ENCODE peak calls at places on chromosome 1, in nine cellular contexts. One of them, this sample, is unnamed.

GRCh38 chr1:219188331-219188803 is 14.7 kb downstream of the LYPLAL1 start:
- DNase-seq in GM04504: no peak
- DNase-seq in WTC11: no peak
- DNase-seq in activated T-cell treated with anti-CD3 and anti-CD28 coated beads, Interleukin-2, amount 50 U/mL, for 72 hours: no peak
- DNase-seq in activated CD8-positive, alpha-beta memory T cell treated with anti-CD3 and anti-CD28 coated beads for 4 hours: no peak
- DNase-seq in fibroblast of mammary gland: peak
- DNase-seq in ovary: no peak
- DNase-seq in stimulated activated CD8-positive, alpha-beta memory T cell treated with anti-CD3 and anti-CD28 coated beads, Interleukin-15, amount 100 ng/mL, for 4 hours: no peak
- DNase-seq in NCI-H82: no peak
- DNase-seq in this sample: no peak

GRCh38 chr1:54703471-54703870 is 12.2 kb upstream of the TTC4 start:
- DNase-seq in GM04504: no peak
- DNase-seq in WTC11: no peak
- DNase-seq in activated T-cell treated with anti-CD3 and anti-CD28 coated beads, Interleukin-2, amount 50 U/mL, for 72 hours: no peak
- DNase-seq in activated CD8-positive, alpha-beta memory T cell treated with anti-CD3 and anti-CD28 coated beads for 4 hours: no peak
- DNase-seq in fibroblast of mammary gland: no peak
- DNase-seq in ovary: no peak
- DNase-seq in stimulated activated CD8-positive, alpha-beta memory T cell treated with anti-CD3 and anti-CD28 coated beads, Interleukin-15, amount 100 ng/mL, for 4 hours: no peak
- DNase-seq in NCI-H82: no peak
- DNase-seq in this sample: no peak

GRCh38 chr1:59738152-59738551 is 76.6 kb upstream of the HOOK1 start:
- DNase-seq in GM04504: no peak
- DNase-seq in WTC11: no peak
- DNase-seq in activated T-cell treated with anti-CD3 and anti-CD28 coated beads, Interleukin-2, amount 50 U/mL, for 72 hours: no peak
- DNase-seq in activated CD8-positive, alpha-beta memory T cell treated with anti-CD3 and anti-CD28 coated beads for 4 hours: no peak
- DNase-seq in fibroblast of mammary gland: peak
- DNase-seq in ovary: no peak
- DNase-seq in stimulated activated CD8-positive, alpha-beta memory T cell treated with anti-CD3 and anti-CD28 coated beads, Interleukin-15, amount 100 ng/mL, for 4 hours: no peak
- DNase-seq in NCI-H82: no peak
- DNase-seq in this sample: peak

GRCh38 chr1:99970713-99971255 is 988 bp downstream of the SLC35A3 start:
- DNase-seq in GM04504: no peak
- DNase-seq in WTC11: no peak
- DNase-seq in activated T-cell treated with anti-CD3 and anti-CD28 coated beads, Interleukin-2, amount 50 U/mL, for 72 hours: no peak
- DNase-seq in activated CD8-positive, alpha-beta memory T cell treated with anti-CD3 and anti-CD28 coated beads for 4 hours: no peak
- DNase-seq in fibroblast of mammary gland: no peak
- DNase-seq in ovary: no peak
- DNase-seq in stimulated activated CD8-positive, alpha-beta memory T cell treated with anti-CD3 and anti-CD28 coated beads, Interleukin-15, amount 100 ng/mL, for 4 hours: no peak
- DNase-seq in NCI-H82: no peak
- DNase-seq in this sample: no peak

GRCh38 chr1:206435450-206435849 is 34.8 kb upstream of the IKBKE start:
- DNase-seq in GM04504: no peak
- DNase-seq in WTC11: no peak
- DNase-seq in activated T-cell treated with anti-CD3 and anti-CD28 coated beads, Interleukin-2, amount 50 U/mL, for 72 hours: no peak
- DNase-seq in activated CD8-positive, alpha-beta memory T cell treated with anti-CD3 and anti-CD28 coated beads for 4 hours: no peak
- DNase-seq in fibroblast of mammary gland: peak
- DNase-seq in ovary: no peak
- DNase-seq in stimulated activated CD8-positive, alpha-beta memory T cell treated with anti-CD3 and anti-CD28 coated beads, Interleukin-15, amount 100 ng/mL, for 4 hours: no peak
- DNase-seq in NCI-H82: no peak
- DNase-seq in this sample: peak

GRCh38 chr1:22613951-22614350 is 22.5 kb upstream of the C1QA start:
- DNase-seq in GM04504: no peak
- DNase-seq in WTC11: no peak
- DNase-seq in activated T-cell treated with anti-CD3 and anti-CD28 coated beads, Interleukin-2, amount 50 U/mL, for 72 hours: no peak
- DNase-seq in activated CD8-positive, alpha-beta memory T cell treated with anti-CD3 and anti-CD28 coated beads for 4 hours: no peak
- DNase-seq in fibroblast of mammary gland: no peak
- DNase-seq in ovary: no peak
- DNase-seq in stimulated activated CD8-positive, alpha-beta memory T cell treated with anti-CD3 and anti-CD28 coated beads, Interleukin-15, amount 100 ng/mL, for 4 hours: no peak
- DNase-seq in NCI-H82: peak
- DNase-seq in this sample: no peak

GRCh38 chr1:151282883-151283725 is 1.0 kb downstream of the ZNF687 start:
- DNase-seq in GM04504: no peak
- DNase-seq in WTC11: peak
- DNase-seq in activated T-cell treated with anti-CD3 and anti-CD28 coated beads, Interleukin-2, amount 50 U/mL, for 72 hours: peak
- DNase-seq in activated CD8-positive, alpha-beta memory T cell treated with anti-CD3 and anti-CD28 coated beads for 4 hours: no peak
- DNase-seq in fibroblast of mammary gland: no peak
- DNase-seq in ovary: peak
- DNase-seq in stimulated activated CD8-positive, alpha-beta memory T cell treated with anti-CD3 and anti-CD28 coated beads, Interleukin-15, amount 100 ng/mL, for 4 hours: no peak
- DNase-seq in NCI-H82: peak
- DNase-seq in this sample: peak

GRCh38 chr1:54996359-54996868 is 2.3 kb upstream of the BSND start:
- DNase-seq in GM04504: no peak
- DNase-seq in WTC11: peak
- DNase-seq in activated T-cell treated with anti-CD3 and anti-CD28 coated beads, Interleukin-2, amount 50 U/mL, for 72 hours: peak
- DNase-seq in activated CD8-positive, alpha-beta memory T cell treated with anti-CD3 and anti-CD28 coated beads for 4 hours: peak
- DNase-seq in fibroblast of mammary gland: peak
- DNase-seq in ovary: peak
- DNase-seq in stimulated activated CD8-positive, alpha-beta memory T cell treated with anti-CD3 and anti-CD28 coated beads, Interleukin-15, amount 100 ng/mL, for 4 hours: peak
- DNase-seq in NCI-H82: peak
- DNase-seq in this sample: peak

GRCh38 chr1:232826318-232826717 is 21.1 kb downstream of the MAP10 start:
- DNase-seq in GM04504: no peak
- DNase-seq in WTC11: no peak
- DNase-seq in activated T-cell treated with anti-CD3 and anti-CD28 coated beads, Interleukin-2, amount 50 U/mL, for 72 hours: no peak
- DNase-seq in activated CD8-positive, alpha-beta memory T cell treated with anti-CD3 and anti-CD28 coated beads for 4 hours: no peak
- DNase-seq in fibroblast of mammary gland: no peak
- DNase-seq in ovary: no peak
- DNase-seq in stimulated activated CD8-positive, alpha-beta memory T cell treated with anti-CD3 and anti-CD28 coated beads, Interleukin-15, amount 100 ng/mL, for 4 hours: no peak
- DNase-seq in NCI-H82: no peak
- DNase-seq in this sample: no peak

GRCh38 chr1:46991083-46991923 is 32.2 kb upstream of the CYP4X1 start:
- DNase-seq in GM04504: no peak
- DNase-seq in WTC11: no peak
- DNase-seq in activated T-cell treated with anti-CD3 and anti-CD28 coated beads, Interleukin-2, amount 50 U/mL, for 72 hours: no peak
- DNase-seq in activated CD8-positive, alpha-beta memory T cell treated with anti-CD3 and anti-CD28 coated beads for 4 hours: no peak
- DNase-seq in fibroblast of mammary gland: peak
- DNase-seq in ovary: no peak
- DNase-seq in stimulated activated CD8-positive, alpha-beta memory T cell treated with anti-CD3 and anti-CD28 coated beads, Interleukin-15, amount 100 ng/mL, for 4 hours: no peak
- DNase-seq in NCI-H82: peak
- DNase-seq in this sample: no peak

GRCh38 chr1:6099297-6099696 is 53.6 kb downstream of the KCNAB2 start:
- DNase-seq in GM04504: no peak
- DNase-seq in WTC11: peak
- DNase-seq in activated T-cell treated with anti-CD3 and anti-CD28 coated beads, Interleukin-2, amount 50 U/mL, for 72 hours: no peak
- DNase-seq in activated CD8-positive, alpha-beta memory T cell treated with anti-CD3 and anti-CD28 coated beads for 4 hours: no peak
- DNase-seq in fibroblast of mammary gland: no peak
- DNase-seq in ovary: no peak
- DNase-seq in stimulated activated CD8-positive, alpha-beta memory T cell treated with anti-CD3 and anti-CD28 coated beads, Interleukin-15, amount 100 ng/mL, for 4 hours: no peak
- DNase-seq in NCI-H82: no peak
- DNase-seq in this sample: no peak

GRCh38 chr1:27968692-27969091 is 8.9 kb downstream of the XKR8 start:
- DNase-seq in GM04504: peak
- DNase-seq in WTC11: no peak
- DNase-seq in activated T-cell treated with anti-CD3 and anti-CD28 coated beads, Interleukin-2, amount 50 U/mL, for 72 hours: peak
- DNase-seq in activated CD8-positive, alpha-beta memory T cell treated with anti-CD3 and anti-CD28 coated beads for 4 hours: no peak
- DNase-seq in fibroblast of mammary gland: peak
- DNase-seq in ovary: no peak
- DNase-seq in stimulated activated CD8-positive, alpha-beta memory T cell treated with anti-CD3 and anti-CD28 coated beads, Interleukin-15, amount 100 ng/mL, for 4 hours: no peak
- DNase-seq in NCI-H82: no peak
- DNase-seq in this sample: peak

GRCh38 chr1:198024782-198025181 is 107.6 kb downstream of the LHX9 start:
- DNase-seq in GM04504: no peak
- DNase-seq in WTC11: no peak
- DNase-seq in activated T-cell treated with anti-CD3 and anti-CD28 coated beads, Interleukin-2, amount 50 U/mL, for 72 hours: no peak
- DNase-seq in activated CD8-positive, alpha-beta memory T cell treated with anti-CD3 and anti-CD28 coated beads for 4 hours: no peak
- DNase-seq in fibroblast of mammary gland: peak
- DNase-seq in ovary: no peak
- DNase-seq in stimulated activated CD8-positive, alpha-beta memory T cell treated with anti-CD3 and anti-CD28 coated beads, Interleukin-15, amount 100 ng/mL, for 4 hours: no peak
- DNase-seq in NCI-H82: peak
- DNase-seq in this sample: no peak

GRCh38 chr1:219506337-219506944 is 106.5 kb downstream of the ZC3H11B start:
- DNase-seq in GM04504: no peak
- DNase-seq in WTC11: no peak
- DNase-seq in activated T-cell treated with anti-CD3 and anti-CD28 coated beads, Interleukin-2, amount 50 U/mL, for 72 hours: no peak
- DNase-seq in activated CD8-positive, alpha-beta memory T cell treated with anti-CD3 and anti-CD28 coated beads for 4 hours: no peak
- DNase-seq in fibroblast of mammary gland: no peak
- DNase-seq in ovary: no peak
- DNase-seq in stimulated activated CD8-positive, alpha-beta memory T cell treated with anti-CD3 and anti-CD28 coated beads, Interleukin-15, amount 100 ng/mL, for 4 hours: no peak
- DNase-seq in NCI-H82: peak
- DNase-seq in this sample: no peak

GRCh38 chr1:104878203-104878911 is 1128.7 kb downstream of the AMY1C start:
- DNase-seq in GM04504: no peak
- DNase-seq in WTC11: peak
- DNase-seq in activated T-cell treated with anti-CD3 and anti-CD28 coated beads, Interleukin-2, amount 50 U/mL, for 72 hours: no peak
- DNase-seq in activated CD8-positive, alpha-beta memory T cell treated with anti-CD3 and anti-CD28 coated beads for 4 hours: no peak
- DNase-seq in fibroblast of mammary gland: no peak
- DNase-seq in ovary: no peak
- DNase-seq in stimulated activated CD8-positive, alpha-beta memory T cell treated with anti-CD3 and anti-CD28 coated beads, Interleukin-15, amount 100 ng/mL, for 4 hours: no peak
- DNase-seq in NCI-H82: peak
- DNase-seq in this sample: no peak

GRCh38 chr1:19468397-19468956 is 16.9 kb downstream of the CAPZB start:
- DNase-seq in GM04504: no peak
- DNase-seq in WTC11: no peak
- DNase-seq in activated T-cell treated with anti-CD3 and anti-CD28 coated beads, Interleukin-2, amount 50 U/mL, for 72 hours: peak
- DNase-seq in activated CD8-positive, alpha-beta memory T cell treated with anti-CD3 and anti-CD28 coated beads for 4 hours: no peak
- DNase-seq in fibroblast of mammary gland: no peak
- DNase-seq in ovary: no peak
- DNase-seq in stimulated activated CD8-positive, alpha-beta memory T cell treated with anti-CD3 and anti-CD28 coated beads, Interleukin-15, amount 100 ng/mL, for 4 hours: no peak
- DNase-seq in NCI-H82: peak
- DNase-seq in this sample: no peak

GRCh38 chr1:9133870-9134269 is 5.0 kb upstream of the GPR157 start:
- DNase-seq in GM04504: no peak
- DNase-seq in WTC11: no peak
- DNase-seq in activated T-cell treated with anti-CD3 and anti-CD28 coated beads, Interleukin-2, amount 50 U/mL, for 72 hours: no peak
- DNase-seq in activated CD8-positive, alpha-beta memory T cell treated with anti-CD3 and anti-CD28 coated beads for 4 hours: no peak
- DNase-seq in fibroblast of mammary gland: no peak
- DNase-seq in ovary: no peak
- DNase-seq in stimulated activated CD8-positive, alpha-beta memory T cell treated with anti-CD3 and anti-CD28 coated beads, Interleukin-15, amount 100 ng/mL, for 4 hours: no peak
- DNase-seq in NCI-H82: no peak
- DNase-seq in this sample: no peak

GRCh38 chr1:41496080-41497055 is 11.9 kb upstream of the EDN2 start:
- DNase-seq in GM04504: peak
- DNase-seq in WTC11: peak
- DNase-seq in activated T-cell treated with anti-CD3 and anti-CD28 coated beads, Interleukin-2, amount 50 U/mL, for 72 hours: peak
- DNase-seq in activated CD8-positive, alpha-beta memory T cell treated with anti-CD3 and anti-CD28 coated beads for 4 hours: no peak
- DNase-seq in fibroblast of mammary gland: peak
- DNase-seq in ovary: peak
- DNase-seq in stimulated activated CD8-positive, alpha-beta memory T cell treated with anti-CD3 and anti-CD28 coated beads, Interleukin-15, amount 100 ng/mL, for 4 hours: no peak
- DNase-seq in NCI-H82: no peak
- DNase-seq in this sample: peak

GRCh38 chr1:172351347-172351746 is 69.1 kb upstream of the C1orf105 start:
- DNase-seq in GM04504: no peak
- DNase-seq in WTC11: no peak
- DNase-seq in activated T-cell treated with anti-CD3 and anti-CD28 coated beads, Interleukin-2, amount 50 U/mL, for 72 hours: no peak
- DNase-seq in activated CD8-positive, alpha-beta memory T cell treated with anti-CD3 and anti-CD28 coated beads for 4 hours: no peak
- DNase-seq in fibroblast of mammary gland: peak
- DNase-seq in ovary: no peak
- DNase-seq in stimulated activated CD8-positive, alpha-beta memory T cell treated with anti-CD3 and anti-CD28 coated beads, Interleukin-15, amount 100 ng/mL, for 4 hours: no peak
- DNase-seq in NCI-H82: no peak
- DNase-seq in this sample: no peak

GRCh38 chr1:181424786-181425403 is 58.4 kb upstream of the CACNA1E start:
- DNase-seq in GM04504: peak
- DNase-seq in WTC11: peak
- DNase-seq in activated T-cell treated with anti-CD3 and anti-CD28 coated beads, Interleukin-2, amount 50 U/mL, for 72 hours: peak
- DNase-seq in activated CD8-positive, alpha-beta memory T cell treated with anti-CD3 and anti-CD28 coated beads for 4 hours: peak
- DNase-seq in fibroblast of mammary gland: peak
- DNase-seq in ovary: peak
- DNase-seq in stimulated activated CD8-positive, alpha-beta memory T cell treated with anti-CD3 and anti-CD28 coated beads, Interleukin-15, amount 100 ng/mL, for 4 hours: peak
- DNase-seq in NCI-H82: peak
- DNase-seq in this sample: peak

GRCh38 chr1:25140073-25140797 is 92.1 kb downstream of the SYF2 start:
- DNase-seq in GM04504: no peak
- DNase-seq in WTC11: no peak
- DNase-seq in activated T-cell treated with anti-CD3 and anti-CD28 coated beads, Interleukin-2, amount 50 U/mL, for 72 hours: peak
- DNase-seq in activated CD8-positive, alpha-beta memory T cell treated with anti-CD3 and anti-CD28 coated beads for 4 hours: no peak
- DNase-seq in fibroblast of mammary gland: no peak
- DNase-seq in ovary: no peak
- DNase-seq in stimulated activated CD8-positive, alpha-beta memory T cell treated with anti-CD3 and anti-CD28 coated beads, Interleukin-15, amount 100 ng/mL, for 4 hours: no peak
- DNase-seq in NCI-H82: no peak
- DNase-seq in this sample: no peak

GRCh38 chr1:59674605-59675004 is 140.1 kb upstream of the HOOK1 start:
- DNase-seq in GM04504: no peak
- DNase-seq in WTC11: no peak
- DNase-seq in activated T-cell treated with anti-CD3 and anti-CD28 coated beads, Interleukin-2, amount 50 U/mL, for 72 hours: no peak
- DNase-seq in activated CD8-positive, alpha-beta memory T cell treated with anti-CD3 and anti-CD28 coated beads for 4 hours: no peak
- DNase-seq in fibroblast of mammary gland: peak
- DNase-seq in ovary: peak
- DNase-seq in stimulated activated CD8-positive, alpha-beta memory T cell treated with anti-CD3 and anti-CD28 coated beads, Interleukin-15, amount 100 ng/mL, for 4 hours: no peak
- DNase-seq in NCI-H82: no peak
- DNase-seq in this sample: no peak

GRCh38 chr1:58618303-58618702 is 41.3 kb upstream of the TACSTD2 start:
- DNase-seq in GM04504: peak
- DNase-seq in WTC11: no peak
- DNase-seq in activated T-cell treated with anti-CD3 and anti-CD28 coated beads, Interleukin-2, amount 50 U/mL, for 72 hours: no peak
- DNase-seq in activated CD8-positive, alpha-beta memory T cell treated with anti-CD3 and anti-CD28 coated beads for 4 hours: no peak
- DNase-seq in fibroblast of mammary gland: peak
- DNase-seq in ovary: no peak
- DNase-seq in stimulated activated CD8-positive, alpha-beta memory T cell treated with anti-CD3 and anti-CD28 coated beads, Interleukin-15, amount 100 ng/mL, for 4 hours: no peak
- DNase-seq in NCI-H82: no peak
- DNase-seq in this sample: peak

GRCh38 chr1:95040032-95040525 is 32.7 kb downstream of the ALG14 start:
- DNase-seq in GM04504: no peak
- DNase-seq in WTC11: no peak
- DNase-seq in activated T-cell treated with anti-CD3 and anti-CD28 coated beads, Interleukin-2, amount 50 U/mL, for 72 hours: no peak
- DNase-seq in activated CD8-positive, alpha-beta memory T cell treated with anti-CD3 and anti-CD28 coated beads for 4 hours: no peak
- DNase-seq in fibroblast of mammary gland: no peak
- DNase-seq in ovary: no peak
- DNase-seq in stimulated activated CD8-positive, alpha-beta memory T cell treated with anti-CD3 and anti-CD28 coated beads, Interleukin-15, amount 100 ng/mL, for 4 hours: no peak
- DNase-seq in NCI-H82: no peak
- DNase-seq in this sample: no peak

GRCh38 chr1:157357111-157357510 is 195.2 kb downstream of the FCRL5 start:
- DNase-seq in GM04504: no peak
- DNase-seq in WTC11: no peak
- DNase-seq in activated T-cell treated with anti-CD3 and anti-CD28 coated beads, Interleukin-2, amount 50 U/mL, for 72 hours: no peak
- DNase-seq in activated CD8-positive, alpha-beta memory T cell treated with anti-CD3 and anti-CD28 coated beads for 4 hours: no peak
- DNase-seq in fibroblast of mammary gland: no peak
- DNase-seq in ovary: no peak
- DNase-seq in stimulated activated CD8-positive, alpha-beta memory T cell treated with anti-CD3 and anti-CD28 coated beads, Interleukin-15, amount 100 ng/mL, for 4 hours: no peak
- DNase-seq in NCI-H82: peak
- DNase-seq in this sample: no peak

GRCh38 chr1:203316626-203317093 is 11.3 kb downstream of the BTG2 start:
- DNase-seq in GM04504: no peak
- DNase-seq in WTC11: no peak
- DNase-seq in activated T-cell treated with anti-CD3 and anti-CD28 coated beads, Interleukin-2, amount 50 U/mL, for 72 hours: no peak
- DNase-seq in activated CD8-positive, alpha-beta memory T cell treated with anti-CD3 and anti-CD28 coated beads for 4 hours: no peak
- DNase-seq in fibroblast of mammary gland: no peak
- DNase-seq in ovary: peak
- DNase-seq in stimulated activated CD8-positive, alpha-beta memory T cell treated with anti-CD3 and anti-CD28 coated beads, Interleukin-15, amount 100 ng/mL, for 4 hours: no peak
- DNase-seq in NCI-H82: no peak
- DNase-seq in this sample: no peak

GRCh38 chr1:195113471-195113870 is 1494.8 kb downstream of the KCNT2 start:
- DNase-seq in GM04504: no peak
- DNase-seq in WTC11: no peak
- DNase-seq in activated T-cell treated with anti-CD3 and anti-CD28 coated beads, Interleukin-2, amount 50 U/mL, for 72 hours: no peak
- DNase-seq in activated CD8-positive, alpha-beta memory T cell treated with anti-CD3 and anti-CD28 coated beads for 4 hours: no peak
- DNase-seq in fibroblast of mammary gland: no peak
- DNase-seq in ovary: no peak
- DNase-seq in stimulated activated CD8-positive, alpha-beta memory T cell treated with anti-CD3 and anti-CD28 coated beads, Interleukin-15, amount 100 ng/mL, for 4 hours: no peak
- DNase-seq in NCI-H82: no peak
- DNase-seq in this sample: no peak

GRCh38 chr1:112911506-112911905 is 44.5 kb downstream of the SLC16A1 start:
- DNase-seq in GM04504: no peak
- DNase-seq in WTC11: peak
- DNase-seq in activated T-cell treated with anti-CD3 and anti-CD28 coated beads, Interleukin-2, amount 50 U/mL, for 72 hours: no peak
- DNase-seq in activated CD8-positive, alpha-beta memory T cell treated with anti-CD3 and anti-CD28 coated beads for 4 hours: no peak
- DNase-seq in fibroblast of mammary gland: no peak
- DNase-seq in ovary: no peak
- DNase-seq in stimulated activated CD8-positive, alpha-beta memory T cell treated with anti-CD3 and anti-CD28 coated beads, Interleukin-15, amount 100 ng/mL, for 4 hours: no peak
- DNase-seq in NCI-H82: no peak
- DNase-seq in this sample: no peak

GRCh38 chr1:54289061-54289938 is 89.3 kb downstream of the MRPL37 start:
- DNase-seq in GM04504: no peak
- DNase-seq in WTC11: no peak
- DNase-seq in activated T-cell treated with anti-CD3 and anti-CD28 coated beads, Interleukin-2, amount 50 U/mL, for 72 hours: no peak
- DNase-seq in activated CD8-positive, alpha-beta memory T cell treated with anti-CD3 and anti-CD28 coated beads for 4 hours: no peak
- DNase-seq in fibroblast of mammary gland: no peak
- DNase-seq in ovary: no peak
- DNase-seq in stimulated activated CD8-positive, alpha-beta memory T cell treated with anti-CD3 and anti-CD28 coated beads, Interleukin-15, amount 100 ng/mL, for 4 hours: no peak
- DNase-seq in NCI-H82: peak
- DNase-seq in this sample: no peak

GRCh38 chr1:94819945-94820746 is at the start of gene SLC44A3:
- DNase-seq in GM04504: no peak
- DNase-seq in WTC11: peak
- DNase-seq in activated T-cell treated with anti-CD3 and anti-CD28 coated beads, Interleukin-2, amount 50 U/mL, for 72 hours: peak
- DNase-seq in activated CD8-positive, alpha-beta memory T cell treated with anti-CD3 and anti-CD28 coated beads for 4 hours: no peak
- DNase-seq in fibroblast of mammary gland: peak
- DNase-seq in ovary: peak
- DNase-seq in stimulated activated CD8-positive, alpha-beta memory T cell treated with anti-CD3 and anti-CD28 coated beads, Interleukin-15, amount 100 ng/mL, for 4 hours: no peak
- DNase-seq in NCI-H82: peak
- DNase-seq in this sample: peak

GRCh38 chr1:112618114-112618720 is 724 bp downstream of the ST7L start:
- DNase-seq in GM04504: no peak
- DNase-seq in WTC11: no peak
- DNase-seq in activated T-cell treated with anti-CD3 and anti-CD28 coated beads, Interleukin-2, amount 50 U/mL, for 72 hours: peak
- DNase-seq in activated CD8-positive, alpha-beta memory T cell treated with anti-CD3 and anti-CD28 coated beads for 4 hours: no peak
- DNase-seq in fibroblast of mammary gland: peak
- DNase-seq in ovary: no peak
- DNase-seq in stimulated activated CD8-positive, alpha-beta memory T cell treated with anti-CD3 and anti-CD28 coated beads, Interleukin-15, amount 100 ng/mL, for 4 hours: no peak
- DNase-seq in NCI-H82: peak
- DNase-seq in this sample: peak

This sample was measured in AG08395.